ENCODE peak calls at places on chromosome 15, in nine cellular contexts. G is natural killer cell; R is COLO829; E is trophoblast cell; H is A549; W is cardiac septum; N is substantia nigra; P is D341Med; Y is stimulated activated CD8-positive, alpha-beta memory T cell treated with anti-CD3 and anti-CD28 coated beads, Interleukin-2, amount 100 ng/mL, for 1 hour. Q is an unnamed sample.

GRCh38 chr15:99439524-99439835 is 126.3 kb upstream of the MEF2A start:
- DNase-seq in G (no peak), R (no peak), E (no peak), H (no peak), W (no peak), N (no peak), P (no peak), Y (no peak), Q (no peak)

GRCh38 chr15:45871121-45871855 is 236.5 kb downstream of the SQOR start:
- DNase-seq in G (no peak), R (no peak), E (no peak), H (no peak), W (no peak), N (no peak), P (no peak), Y (no peak), Q (no peak)

GRCh38 chr15:49439678-49440375 is 16.8 kb downstream of the FGF7 start:
- DNase-seq in G (no peak), R (no peak), E (no peak), H (no peak), W (no peak), N (no peak), P (no peak), Y (no peak), Q (no peak)

GRCh38 chr15:88719654-88720053 is 80.8 kb downstream of the ISG20 start:
- DNase-seq in G (no peak), R (no peak), E (no peak), H (no peak), W (no peak), N (no peak), P (no peak), Y (no peak), Q (no peak)

GRCh38 chr15:91258436-91258779 is 158.4 kb downstream of the SV2B start:
- DNase-seq in G (no peak), R (no peak), E (peak), H (peak), W (no peak), N (no peak), P (no peak), Y (no peak), Q (no peak)

GRCh38 chr15:88649286-88649733 is 10.5 kb downstream of the ISG20 start:
- DNase-seq in G (peak), R (peak), E (peak), H (peak), W (no peak), N (peak), P (peak), Y (peak), Q (peak)

GRCh38 chr15:77569647-77570186 is 63.0 kb downstream of the LINGO1 start:
- DNase-seq in G (no peak), R (no peak), E (no peak), H (no peak), W (no peak), N (no peak), P (no peak), Y (no peak), Q (no peak)

GRCh38 chr15:44706401-44706800 is 4.7 kb downstream of the PATL2 start:
- DNase-seq in G (no peak), R (no peak), E (peak), H (no peak), W (no peak), N (no peak), P (no peak), Y (no peak), Q (no peak)

GRCh38 chr15:73866881-73867410 is 6.4 kb upstream of the TBC1D21 start:
- DNase-seq in G (no peak), R (no peak), E (no peak), H (no peak), W (no peak), N (no peak), P (no peak), Y (no peak), Q (no peak)